ENCODE peak calls at places on chromosomes 1 and 21, in five cellular contexts. K is progenitor cell of endocrine pancreas; X is left colon; D is skeletal muscle cell; O is stimulated activated CD4-positive, alpha-beta T cell treated with anti-CD3 and anti-CD28 coated beads, Interleukin-12 subunit alpha, Interleukin-12 subunit beta, amount 100 ng/mL, for 24 hours. J is an unnamed sample.

GRCh38 chr1:3037281-3038040 is 16.2 kb downstream of the ACTRT2 start:
- DNase-seq in K (no peak), X (peak; percentile 10), D (no peak), O (no peak), J (no peak)

GRCh38 chr21:42840411-42841155 is 38.8 kb downstream of the WDR4 start:
- DNase-seq in K (no peak), X (peak; percentile 12), D (no peak), O (no peak), J (no peak)

GRCh38 chr1:150479370-150479769 is 7.8 kb upstream of the TARS2 start:
- DNase-seq in K (no peak), X (no peak), D (no peak), O (no peak), J (no peak)

GRCh38 chr1:201088395-201088794 is 23.8 kb downstream of the CACNA1S start:
- DNase-seq in K (no peak), X (no peak), D (no peak), O (no peak), J (no peak)

GRCh38 chr1:198656500-198656932 is 17.7 kb downstream of the PTPRC start:
- DNase-seq in K (no peak), X (peak; percentile 73), D (no peak), O (peak; percentile 68), J (no peak)

GRCh38 chr1:2378956-2379732 is 12.2 kb downstream of the MORN1 start:
- DNase-seq in K (no peak), X (peak; percentile 12), D (no peak), O (no peak), J (no peak)

GRCh38 chr1:234602334-234603220 is 7.4 kb downstream of the IRF2BP2 start:
- DNase-seq in K (no peak), X (peak; percentile 66), D (peak; percentile 89), O (peak; percentile 18), J (peak; percentile 90)

GRCh38 chr1:115647507-115647906 is 5.7 kb downstream of the VANGL1 start:
- DNase-seq in K (no peak), X (no peak), D (no peak), O (no peak), J (no peak)